ENCODE peak calls at places on chromosomes 3 and 15, in nine cellular contexts. One of them, this sample, is unnamed.

GRCh38 chr3:138916824-138917223 is 30.1 kb downstream of the FOXL2 start:
- DNase-seq in GM12865: no peak
- DNase-seq in AG09309: no peak
- DNase-seq in uterus: no peak
- DNase-seq in cardiac muscle cell: no peak
- DNase-seq in fibroblast of mammary gland: no peak
- DNase-seq in neural progenitor cell: no peak
- DNase-seq in breast epithelium: peak; percentile 61
- DNase-seq in IMR-90: no peak
- DNase-seq in this sample: no peak

GRCh38 chr3:114557791-114558190 is 264.0 kb downstream of the TIGIT start:
- DNase-seq in GM12865: no peak
- DNase-seq in AG09309: no peak
- DNase-seq in uterus: no peak
- DNase-seq in cardiac muscle cell: no peak
- DNase-seq in fibroblast of mammary gland: peak; percentile 46
- DNase-seq in neural progenitor cell: no peak
- DNase-seq in breast epithelium: no peak
- DNase-seq in IMR-90: peak; percentile 56
- DNase-seq in this sample: peak; percentile 52

GRCh38 chr3:125326957-125327356 is 48.2 kb downstream of the ZNF148 start:
- DNase-seq in GM12865: no peak
- DNase-seq in AG09309: no peak
- DNase-seq in uterus: no peak
- DNase-seq in cardiac muscle cell: no peak
- DNase-seq in fibroblast of mammary gland: no peak
- DNase-seq in neural progenitor cell: no peak
- DNase-seq in breast epithelium: no peak
- DNase-seq in IMR-90: no peak
- DNase-seq in this sample: no peak

GRCh38 chr3:131540143-131540542 is 37.4 kb upstream of the MRPL3 start:
- DNase-seq in GM12865: no peak
- DNase-seq in AG09309: no peak
- DNase-seq in uterus: no peak
- DNase-seq in cardiac muscle cell: no peak
- DNase-seq in fibroblast of mammary gland: no peak
- DNase-seq in neural progenitor cell: no peak
- DNase-seq in breast epithelium: no peak
- DNase-seq in IMR-90: no peak
- DNase-seq in this sample: no peak

GRCh38 chr3:159775372-159775961 is 213.2 kb upstream of the IL12A start:
- DNase-seq in GM12865: no peak
- DNase-seq in AG09309: peak; percentile 52
- DNase-seq in uterus: peak; percentile 65
- DNase-seq in cardiac muscle cell: peak; percentile 91
- DNase-seq in fibroblast of mammary gland: peak; percentile 67
- DNase-seq in neural progenitor cell: peak; percentile 77
- DNase-seq in breast epithelium: no peak
- DNase-seq in IMR-90: peak; percentile 83
- DNase-seq in this sample: peak; percentile 91

GRCh38 chr3:50272911-50273688 is 4.2 kb downstream of the SEMA3B start:
- DNase-seq in GM12865: peak; percentile 91
- DNase-seq in AG09309: no peak
- DNase-seq in uterus: peak; percentile 90
- DNase-seq in cardiac muscle cell: peak; percentile 77
- DNase-seq in fibroblast of mammary gland: peak; percentile 60
- DNase-seq in neural progenitor cell: peak; percentile 89
- DNase-seq in breast epithelium: peak; percentile 92
- DNase-seq in IMR-90: peak; percentile 62
- DNase-seq in this sample: peak; percentile 76

GRCh38 chr3:152909180-152909883 is 74.4 kb downstream of the P2RY1 start:
- DNase-seq in GM12865: no peak
- DNase-seq in AG09309: peak; percentile 10
- DNase-seq in uterus: no peak
- DNase-seq in cardiac muscle cell: peak; percentile 73
- DNase-seq in fibroblast of mammary gland: peak; percentile 17
- DNase-seq in neural progenitor cell: no peak
- DNase-seq in breast epithelium: no peak
- DNase-seq in IMR-90: peak; percentile 0
- DNase-seq in this sample: peak; percentile 38

GRCh38 chr3:23761440-23761896 is 44.3 kb upstream of the UBE2E1 start:
- DNase-seq in GM12865: peak; percentile 75
- DNase-seq in AG09309: no peak
- DNase-seq in uterus: no peak
- DNase-seq in cardiac muscle cell: peak; percentile 74
- DNase-seq in fibroblast of mammary gland: peak; percentile 59
- DNase-seq in neural progenitor cell: peak; percentile 56
- DNase-seq in breast epithelium: no peak
- DNase-seq in IMR-90: peak; percentile 55
- DNase-seq in this sample: peak; percentile 62

GRCh38 chr3:86967062-86967461 is 23.9 kb downstream of the VGLL3 start:
- DNase-seq in GM12865: no peak
- DNase-seq in AG09309: no peak
- DNase-seq in uterus: no peak
- DNase-seq in cardiac muscle cell: no peak
- DNase-seq in fibroblast of mammary gland: no peak
- DNase-seq in neural progenitor cell: peak; percentile 74
- DNase-seq in breast epithelium: no peak
- DNase-seq in IMR-90: no peak
- DNase-seq in this sample: no peak

GRCh38 chr3:86973440-86973839 is 17.5 kb downstream of the VGLL3 start:
- DNase-seq in GM12865: no peak
- DNase-seq in AG09309: no peak
- DNase-seq in uterus: no peak
- DNase-seq in cardiac muscle cell: peak; percentile 93
- DNase-seq in fibroblast of mammary gland: peak; percentile 99
- DNase-seq in neural progenitor cell: no peak
- DNase-seq in breast epithelium: no peak
- DNase-seq in IMR-90: peak; percentile 94
- DNase-seq in this sample: peak; percentile 99

GRCh38 chr3:86968224-86968932 is 22.6 kb downstream of the VGLL3 start:
- DNase-seq in GM12865: no peak
- DNase-seq in AG09309: no peak
- DNase-seq in uterus: no peak
- DNase-seq in cardiac muscle cell: no peak
- DNase-seq in fibroblast of mammary gland: no peak
- DNase-seq in neural progenitor cell: no peak
- DNase-seq in breast epithelium: no peak
- DNase-seq in IMR-90: no peak
- DNase-seq in this sample: no peak

GRCh38 chr3:86965180-86965579 is 25.8 kb downstream of the VGLL3 start:
- DNase-seq in GM12865: no peak
- DNase-seq in AG09309: no peak
- DNase-seq in uterus: no peak
- DNase-seq in cardiac muscle cell: no peak
- DNase-seq in fibroblast of mammary gland: no peak
- DNase-seq in neural progenitor cell: no peak
- DNase-seq in breast epithelium: no peak
- DNase-seq in IMR-90: no peak
- DNase-seq in this sample: no peak

DNA sequence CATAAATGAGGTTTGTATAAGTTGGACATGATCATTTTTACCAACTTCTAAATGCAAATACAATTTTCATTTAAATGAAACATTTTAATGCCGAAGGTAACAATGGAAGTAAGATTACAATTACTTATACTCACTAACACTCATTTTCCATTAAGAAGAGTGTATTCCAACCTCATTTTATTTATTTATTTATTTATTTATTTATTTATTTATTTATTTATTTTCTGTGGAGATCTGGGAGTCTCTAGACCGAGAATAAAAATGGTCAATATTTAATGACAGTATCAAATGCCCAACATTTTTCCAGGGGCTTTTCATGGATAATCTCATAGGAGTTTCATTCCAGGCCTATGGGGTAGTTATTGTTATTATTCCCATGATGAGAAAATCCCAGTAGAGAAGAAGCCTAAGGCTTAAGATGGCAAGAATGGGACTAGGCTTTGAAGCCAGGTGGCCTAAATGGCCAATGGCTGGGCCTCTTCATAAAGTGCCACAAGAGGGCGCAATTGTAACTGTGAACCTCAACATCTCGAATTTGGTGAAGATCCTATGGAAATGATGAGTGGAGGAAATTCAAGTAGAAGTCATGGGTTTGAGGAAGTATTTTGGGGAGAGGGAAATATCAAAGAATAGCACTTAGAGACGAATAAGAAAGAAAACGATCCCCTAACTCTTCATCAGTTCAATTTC is 21.3 kb downstream of the VGLL3 start:
- DNase-seq in GM12865: peak; percentile 58
- DNase-seq in AG09309: no peak
- DNase-seq in uterus: no peak
- DNase-seq in cardiac muscle cell: peak; percentile 78
- DNase-seq in fibroblast of mammary gland: peak; percentile 74
- DNase-seq in neural progenitor cell: peak; percentile 54
- DNase-seq in breast epithelium: no peak
- DNase-seq in IMR-90: peak; percentile 61
- DNase-seq in this sample: peak; percentile 74
- TF ChIP-seq CTCF in GM12865: peak; percentile 76
- TF ChIP-seq CTCF in AG09309: peak; percentile 65
- TF ChIP-seq CTCF in uterus: peak; percentile 38
- TF ChIP-seq CTCF in cardiac muscle cell: peak; percentile 77
- TF ChIP-seq CTCF in fibroblast of mammary gland: peak; percentile 84
- TF ChIP-seq CTCF in neural progenitor cell: peak; percentile 61
- TF ChIP-seq CTCF in breast epithelium: peak; percentile 18
- TF ChIP-seq CTCF in IMR-90: peak; percentile 63
- TF ChIP-seq CTCF in this sample: peak; percentile 73

DNA sequence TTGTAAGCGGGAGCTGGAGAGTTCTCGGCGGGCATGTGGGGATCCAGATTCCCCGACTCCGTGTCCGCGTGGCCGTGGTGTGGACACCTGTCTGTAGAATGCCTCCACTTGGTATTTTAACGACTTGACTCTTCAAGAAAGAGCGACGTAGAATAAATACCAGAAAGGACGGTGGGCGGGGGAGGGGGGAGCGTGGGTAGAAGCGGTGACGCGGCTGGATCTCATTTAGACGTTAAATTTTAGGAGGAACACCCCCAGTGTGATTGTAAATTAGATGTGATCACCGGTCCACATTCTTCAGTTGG is 625 bp upstream of the PYGO1 start:
- DNase-seq in GM12865: no peak
- DNase-seq in AG09309: no peak
- DNase-seq in uterus: no peak
- DNase-seq in cardiac muscle cell: no peak
- DNase-seq in fibroblast of mammary gland: no peak
- DNase-seq in neural progenitor cell: no peak
- DNase-seq in breast epithelium: no peak
- DNase-seq in IMR-90: no peak
- DNase-seq in this sample: no peak
- H3K4me3 ChIP-seq in GM12865: peak overlapping the region; percentile 4
- H3K4me3 ChIP-seq in AG09309: peak overlapping the region; percentile 52
- H3K4me3 ChIP-seq in uterus: peak overlapping the region; percentile 87
- H3K4me3 ChIP-seq in cardiac muscle cell: peak overlapping the region; percentile 59
- H3K4me3 ChIP-seq in fibroblast of mammary gland: peak overlapping the region; percentile 65
- H3K4me3 ChIP-seq in neural progenitor cell: peak overlapping the region; percentile 54
- H3K4me3 ChIP-seq in breast epithelium: peak overlapping the region; percentile 70
- H3K4me3 ChIP-seq in IMR-90: peak overlapping the region; percentile 75
- H3K4me3 ChIP-seq in this sample: peak overlapping the region; percentile 59

DNA sequence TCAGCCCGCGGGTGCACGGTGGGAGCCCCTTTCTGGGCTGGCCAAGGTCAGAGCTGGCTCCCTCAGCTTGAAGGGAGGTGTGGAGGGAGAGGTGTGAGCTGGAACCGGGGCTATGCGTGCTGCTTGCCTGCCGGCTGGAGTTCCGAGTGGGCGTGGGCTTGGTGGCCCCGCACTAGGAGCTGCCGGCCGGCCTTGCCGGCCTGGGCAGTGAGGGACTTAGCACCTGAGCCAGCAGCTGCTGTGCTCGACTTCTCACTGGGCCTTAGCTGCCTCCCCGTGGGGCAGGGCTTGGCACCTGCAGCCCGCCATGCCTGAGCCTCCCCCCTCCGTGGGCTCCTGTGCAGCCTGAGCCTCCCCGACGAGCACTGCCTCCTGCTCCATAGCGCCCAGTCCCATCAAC is 36.0 kb downstream of the TRH start:
- DNase-seq in GM12865: no peak
- DNase-seq in AG09309: no peak
- DNase-seq in uterus: no peak
- DNase-seq in cardiac muscle cell: no peak
- DNase-seq in fibroblast of mammary gland: no peak
- DNase-seq in neural progenitor cell: no peak
- DNase-seq in breast epithelium: no peak
- DNase-seq in IMR-90: no peak
- DNase-seq in this sample: no peak
- TF ChIP-seq CTCF in GM12865: no peak
- TF ChIP-seq CTCF in AG09309: no peak
- TF ChIP-seq CTCF in uterus: no peak
- TF ChIP-seq CTCF in cardiac muscle cell: no peak
- TF ChIP-seq CTCF in fibroblast of mammary gland: no peak
- TF ChIP-seq CTCF in neural progenitor cell: no peak
- TF ChIP-seq CTCF in breast epithelium: no peak
- TF ChIP-seq CTCF in IMR-90: no peak
- TF ChIP-seq CTCF in this sample: no peak

GRCh38 chr3:154144825-154145465 is 23.8 kb downstream of the ARHGEF26 start:
- DNase-seq in GM12865: no peak
- DNase-seq in AG09309: no peak
- DNase-seq in uterus: no peak
- DNase-seq in cardiac muscle cell: no peak
- DNase-seq in fibroblast of mammary gland: no peak
- DNase-seq in neural progenitor cell: no peak
- DNase-seq in breast epithelium: no peak
- DNase-seq in IMR-90: peak; percentile 51
- DNase-seq in this sample: no peak

GRCh38 chr3:154143873-154144272 is 22.7 kb downstream of the ARHGEF26 start:
- DNase-seq in GM12865: no peak
- DNase-seq in AG09309: no peak
- DNase-seq in uterus: no peak
- DNase-seq in cardiac muscle cell: no peak
- DNase-seq in fibroblast of mammary gland: no peak
- DNase-seq in neural progenitor cell: peak; percentile 73
- DNase-seq in breast epithelium: no peak
- DNase-seq in IMR-90: no peak
- DNase-seq in this sample: no peak

GRCh38 chr3:154137036-154137435 is 15.8 kb downstream of the ARHGEF26 start:
- DNase-seq in GM12865: no peak
- DNase-seq in AG09309: no peak
- DNase-seq in uterus: no peak
- DNase-seq in cardiac muscle cell: no peak
- DNase-seq in fibroblast of mammary gland: no peak
- DNase-seq in neural progenitor cell: peak; percentile 22
- DNase-seq in breast epithelium: no peak
- DNase-seq in IMR-90: no peak
- DNase-seq in this sample: no peak

GRCh38 chr3:154139996-154140436 is 18.8 kb downstream of the ARHGEF26 start:
- DNase-seq in GM12865: no peak
- DNase-seq in AG09309: no peak
- DNase-seq in uterus: no peak
- DNase-seq in cardiac muscle cell: no peak
- DNase-seq in fibroblast of mammary gland: no peak
- DNase-seq in neural progenitor cell: no peak
- DNase-seq in breast epithelium: no peak
- DNase-seq in IMR-90: no peak
- DNase-seq in this sample: no peak

DNA sequence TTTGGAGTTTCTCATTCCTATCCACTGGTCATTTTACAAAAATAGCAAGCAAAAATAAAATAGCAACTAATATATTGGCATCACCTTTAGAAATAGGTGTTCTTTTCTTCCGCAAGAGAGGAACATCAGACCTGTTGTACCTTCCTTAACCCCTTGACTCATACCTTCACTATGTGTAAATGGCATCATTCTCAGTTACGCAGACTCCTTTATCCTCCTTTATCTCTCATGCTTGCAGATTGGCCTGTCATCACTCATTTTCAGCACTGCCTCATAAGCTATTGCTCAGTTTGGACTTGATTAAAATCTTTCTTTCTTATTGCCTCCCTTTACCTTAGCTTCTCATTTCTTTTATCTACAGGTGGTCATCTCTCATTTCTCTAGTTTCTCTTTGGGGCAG is 21.4 kb downstream of the ARHGEF26 start:
- DNase-seq in GM12865: no peak
- DNase-seq in AG09309: no peak
- DNase-seq in uterus: no peak
- DNase-seq in cardiac muscle cell: peak; percentile 32
- DNase-seq in fibroblast of mammary gland: no peak
- DNase-seq in neural progenitor cell: no peak
- DNase-seq in breast epithelium: no peak
- DNase-seq in IMR-90: no peak
- DNase-seq in this sample: no peak
- H3K4me3 ChIP-seq in GM12865: no peak overlapping the region
- H3K4me3 ChIP-seq in AG09309: no peak overlapping the region
- H3K4me3 ChIP-seq in uterus: no peak overlapping the region
- H3K4me3 ChIP-seq in cardiac muscle cell: no peak overlapping the region
- H3K4me3 ChIP-seq in fibroblast of mammary gland: no peak overlapping the region
- H3K4me3 ChIP-seq in neural progenitor cell: no peak overlapping the region
- H3K4me3 ChIP-seq in breast epithelium: no peak overlapping the region
- H3K4me3 ChIP-seq in IMR-90: no peak overlapping the region
- H3K4me3 ChIP-seq in this sample: no peak overlapping the region